ENCODE peak calls at places on chromosomes 13 and 19, in eight cellular contexts. P is AG09309; J is CD4-positive, CD25-positive, alpha-beta regulatory T cell; T is heart left ventricle; H is fibroblast of lung; Y is A549; D is tibial nerve; X is stomach. E is an unnamed sample.

GRCh38 chr13:95296326-95296939 is 4.8 kb downstream of the ABCC4 start:
- DNase-seq in P (no peak), J (no peak), T (peak), H (no peak), Y (peak), D (no peak), X (peak), E (no peak)

GRCh38 chr19:5964816-5965565 is 12.9 kb downstream of the RANBP3 start:
- DNase-seq in P (no peak), J (no peak), T (no peak), H (no peak), Y (no peak), D (no peak), X (no peak), E (no peak)

GRCh38 chr19:15371786-15372380 is 7.7 kb downstream of the AKAP8 start:
- DNase-seq in P (no peak), J (no peak), T (no peak), H (no peak), Y (no peak), D (no peak), X (no peak), E (no peak)

GRCh38 chr13:47837104-47837880 is 163.8 kb downstream of the SUCLA2 start:
- DNase-seq in P (no peak), J (no peak), T (no peak), H (no peak), Y (no peak), D (no peak), X (no peak), E (no peak)

GRCh38 chr13:92487238-92487637 is 739.4 kb upstream of the GPC6 start:
- DNase-seq in P (no peak), J (no peak), T (no peak), H (no peak), Y (no peak), D (no peak), X (no peak), E (no peak)

GRCh38 chr19:18155095-18156087 is 2.4 kb downstream of the PIK3R2 start:
- DNase-seq in P (no peak), J (no peak), T (no peak), H (no peak), Y (no peak), D (no peak), X (peak), E (no peak)

GRCh38 chr13:97967948-97968347 is 14.5 kb downstream of the IPO5 start:
- DNase-seq in P (no peak), J (no peak), T (peak), H (peak), Y (no peak), D (no peak), X (peak), E (no peak)

GRCh38 chr19:5011476-5012238 is 42.7 kb downstream of the KDM4B start:
- DNase-seq in P (no peak), J (no peak), T (no peak), H (no peak), Y (no peak), D (no peak), X (no peak), E (no peak)

GRCh38 chr13:29480893-29481525 is 114.5 kb downstream of the SLC7A1 start:
- DNase-seq in P (no peak), J (no peak), T (no peak), H (no peak), Y (no peak), D (no peak), X (no peak), E (no peak)

GRCh38 chr19:45492627-45493470 is 4.0 kb downstream of the RTN2 start:
- DNase-seq in P (no peak), J (no peak), T (peak), H (peak), Y (peak), D (no peak), X (no peak), E (no peak)

GRCh38 chr13:114096811-114097503 is 35.5 kb downstream of the RASA3 start:
- DNase-seq in P (no peak), J (no peak), T (no peak), H (no peak), Y (no peak), D (peak), X (no peak), E (no peak)

GRCh38 chr13:114148521-114148855 is 16.1 kb upstream of the RASA3 start:
- DNase-seq in P (no peak), J (peak), T (peak), H (no peak), Y (no peak), D (no peak), X (peak), E (no peak)

GRCh38 chr19:18514800-18515682 is 6.8 kb downstream of the ELL start:
- DNase-seq in P (no peak), J (no peak), T (peak), H (no peak), Y (peak), D (no peak), X (peak), E (no peak)

GRCh38 chr13:23718916-23719470 is 148.8 kb downstream of the TNFRSF19 start:
- DNase-seq in P (no peak), J (no peak), T (no peak), H (no peak), Y (no peak), D (no peak), X (no peak), E (no peak)

GRCh38 chr19:29630661-29631060 is 24.6 kb downstream of the POP4 start:
- DNase-seq in P (no peak), J (no peak), T (no peak), H (no peak), Y (no peak), D (no peak), X (no peak), E (no peak)

GRCh38 chr19:38852231-38853044 is 2.7 kb upstream of the HNRNPL start:
- DNase-seq in P (no peak), J (peak), T (peak), H (peak), Y (peak), D (peak), X (peak), E (no peak)

GRCh38 chr13:57843555-57843954 is 212.0 kb downstream of the PCDH17 start:
- DNase-seq in P (no peak), J (no peak), T (no peak), H (no peak), Y (no peak), D (no peak), X (no peak), E (no peak)

GRCh38 chr19:55563261-55563690 is 17.4 kb downstream of the ZNF579 start:
- DNase-seq in P (no peak), J (no peak), T (peak), H (peak), Y (no peak), D (no peak), X (peak), E (no peak)

GRCh38 chr19:13260883-13261653 is 110.9 kb downstream of the IER2 start:
- DNase-seq in P (peak), J (no peak), T (no peak), H (peak), Y (peak), D (no peak), X (peak), E (peak)

GRCh38 chr13:98869408-98870090 is 108.3 kb downstream of the DOCK9 start:
- DNase-seq in P (no peak), J (no peak), T (peak), H (no peak), Y (peak), D (no peak), X (peak), E (no peak)

GRCh38 chr19:16389848-16390247 is 65.2 kb downstream of the KLF2 start:
- DNase-seq in P (no peak), J (no peak), T (no peak), H (no peak), Y (no peak), D (no peak), X (no peak), E (no peak)

GRCh38 chr13:33676700-33677048 is 141.3 kb upstream of the RFC3 start:
- DNase-seq in P (peak), J (no peak), T (peak), H (peak), Y (peak), D (no peak), X (peak), E (no peak)

GRCh38 chr13:38223093-38223492 is 126.6 kb upstream of the UFM1 start:
- DNase-seq in P (peak), J (no peak), T (no peak), H (peak), Y (no peak), D (no peak), X (no peak), E (peak)

GRCh38 chr13:76222511-76222910 is 586.4 kb downstream of the LMO7 start:
- DNase-seq in P (no peak), J (no peak), T (no peak), H (peak), Y (no peak), D (no peak), X (no peak), E (no peak)

GRCh38 chr13:25276748-25277147 is 10.5 kb downstream of the MTMR6 start:
- DNase-seq in P (no peak), J (no peak), T (no peak), H (peak), Y (no peak), D (no peak), X (no peak), E (no peak)

DNA sequence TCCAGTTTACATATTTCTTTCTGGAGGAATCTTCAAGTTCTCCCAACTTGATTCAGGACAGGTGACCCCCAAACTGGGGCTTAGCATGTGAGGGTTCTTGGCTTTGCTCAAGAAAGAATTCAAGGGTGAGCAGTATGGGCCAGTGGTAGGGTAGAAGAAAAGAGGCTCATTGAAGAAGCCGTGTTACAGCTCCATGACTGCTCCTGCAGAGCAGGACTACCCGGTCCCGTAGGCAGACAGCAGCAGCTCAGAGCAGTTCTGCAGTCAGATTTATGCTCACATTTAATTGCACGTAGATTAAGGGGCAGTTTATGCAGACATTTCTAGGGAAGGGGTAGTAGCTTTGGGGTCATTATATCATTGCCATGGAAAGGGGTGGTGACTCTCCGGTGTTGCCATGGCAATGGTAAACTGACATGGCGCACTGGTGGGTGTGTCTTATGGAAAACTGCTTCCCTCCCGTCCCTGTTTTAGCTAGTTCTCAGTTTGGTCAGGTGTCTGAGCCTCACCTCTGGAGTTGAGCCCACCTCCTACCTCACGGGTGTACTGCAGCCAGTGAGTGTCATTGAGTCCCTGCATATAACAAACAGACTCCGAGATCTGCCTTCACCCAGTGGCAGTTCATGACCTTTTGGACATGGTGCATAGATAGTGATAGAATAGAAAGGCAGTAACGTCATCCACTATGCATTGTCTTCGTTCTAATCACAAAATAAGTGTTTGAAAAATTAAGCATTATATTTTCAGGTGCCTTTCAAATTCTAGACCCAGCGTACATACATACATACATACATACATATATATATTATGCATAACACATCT is 16.0 kb upstream of the ZNF792 start:
- DNase-seq in P (no peak), J (no peak), T (no peak), H (no peak), Y (no peak), D (no peak), X (no peak), E (no peak)
- H3K4me3 ChIP-seq in P (no peak), J (no peak), T (no peak), H (no peak), Y (no peak), D (no peak), X (no peak), E (no peak)

GRCh38 chr13:21033224-21033855 is 28.0 kb downstream of the LATS2 start:
- DNase-seq in P (no peak), J (no peak), T (peak), H (peak), Y (no peak), D (no peak), X (peak), E (no peak)
- H3K4me3 ChIP-seq in P (no peak), J (no peak), T (no peak), H (peak), Y (no peak), D (peak), X (no peak), E (no peak)

GRCh38 chr13:99959127-99959529 is 12.4 kb downstream of the ZIC5 start:
- DNase-seq in P (no peak), J (no peak), T (no peak), H (no peak), Y (no peak), D (no peak), X (peak), E (no peak)

GRCh38 chr13:99958402-99959126 is 13.0 kb downstream of the ZIC5 start:
- DNase-seq in P (no peak), J (no peak), T (no peak), H (no peak), Y (no peak), D (no peak), X (peak), E (no peak)

GRCh38 chr13:99960663-99961440 is 10.7 kb downstream of the ZIC5 start:
- DNase-seq in P (no peak), J (no peak), T (no peak), H (no peak), Y (no peak), D (no peak), X (peak), E (no peak)

GRCh38 chr13:99961634-99962033 is 9.9 kb downstream of the ZIC5 start:
- DNase-seq in P (no peak), J (no peak), T (no peak), H (no peak), Y (no peak), D (no peak), X (peak), E (peak)

DNA sequence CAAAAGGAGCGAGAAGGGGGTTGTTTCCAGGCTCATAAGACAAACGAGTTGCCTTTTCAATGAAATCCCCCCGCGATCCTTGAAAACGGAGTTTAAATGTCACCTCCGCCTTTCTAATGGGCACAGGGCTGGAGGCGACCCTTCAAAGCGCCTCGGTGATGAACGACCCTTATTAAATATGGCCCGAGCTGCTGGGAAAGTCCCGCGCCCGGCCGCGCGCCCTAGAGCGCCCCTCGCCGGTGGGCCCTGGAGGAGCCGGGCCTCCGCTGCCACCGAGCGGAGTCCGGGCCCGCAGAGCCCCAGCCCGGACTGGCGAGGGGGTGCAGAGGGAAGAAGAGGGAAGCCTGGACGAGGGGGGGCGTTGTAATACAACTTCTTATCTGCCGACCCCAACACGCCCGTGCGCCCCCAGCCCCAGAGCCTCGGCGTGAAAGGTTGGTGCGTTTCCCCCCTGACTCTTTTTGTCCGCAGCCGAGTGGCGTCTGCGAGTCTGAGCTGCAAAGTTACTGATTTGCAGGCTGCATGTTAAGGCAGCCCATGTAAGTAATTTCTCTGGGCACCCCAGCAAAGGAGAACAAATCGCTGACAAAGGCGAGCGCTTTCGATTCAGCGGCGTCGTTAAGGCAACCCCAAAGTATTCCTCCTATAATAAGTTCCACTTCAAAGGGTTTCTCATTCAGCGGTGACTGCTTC is 11.9 kb downstream of the ZIC5 start:
- DNase-seq in P (no peak), J (no peak), T (no peak), H (no peak), Y (no peak), D (no peak), X (peak), E (no peak)
- H3K4me3 ChIP-seq in P (peak), J (peak), T (peak), H (peak), Y (peak), D (no peak), X (peak), E (peak)

GRCh38 chr13:46180393-46180792 is 1.6 kb downstream of the LCP1 start:
- DNase-seq in P (no peak), J (no peak), T (no peak), H (no peak), Y (no peak), D (no peak), X (no peak), E (no peak)

GRCh38 chr13:46178821-46179220 is 3.2 kb downstream of the LCP1 start:
- DNase-seq in P (no peak), J (no peak), T (no peak), H (no peak), Y (no peak), D (no peak), X (no peak), E (no peak)

GRCh38 chr13:46178143-46178542 is 3.8 kb downstream of the LCP1 start:
- DNase-seq in P (no peak), J (no peak), T (no peak), H (no peak), Y (no peak), D (no peak), X (no peak), E (no peak)

GRCh38 chr13:46181799-46182490 is at the start of gene LCP1:
- DNase-seq in P (no peak), J (peak), T (no peak), H (no peak), Y (no peak), D (no peak), X (peak), E (no peak)

DNA sequence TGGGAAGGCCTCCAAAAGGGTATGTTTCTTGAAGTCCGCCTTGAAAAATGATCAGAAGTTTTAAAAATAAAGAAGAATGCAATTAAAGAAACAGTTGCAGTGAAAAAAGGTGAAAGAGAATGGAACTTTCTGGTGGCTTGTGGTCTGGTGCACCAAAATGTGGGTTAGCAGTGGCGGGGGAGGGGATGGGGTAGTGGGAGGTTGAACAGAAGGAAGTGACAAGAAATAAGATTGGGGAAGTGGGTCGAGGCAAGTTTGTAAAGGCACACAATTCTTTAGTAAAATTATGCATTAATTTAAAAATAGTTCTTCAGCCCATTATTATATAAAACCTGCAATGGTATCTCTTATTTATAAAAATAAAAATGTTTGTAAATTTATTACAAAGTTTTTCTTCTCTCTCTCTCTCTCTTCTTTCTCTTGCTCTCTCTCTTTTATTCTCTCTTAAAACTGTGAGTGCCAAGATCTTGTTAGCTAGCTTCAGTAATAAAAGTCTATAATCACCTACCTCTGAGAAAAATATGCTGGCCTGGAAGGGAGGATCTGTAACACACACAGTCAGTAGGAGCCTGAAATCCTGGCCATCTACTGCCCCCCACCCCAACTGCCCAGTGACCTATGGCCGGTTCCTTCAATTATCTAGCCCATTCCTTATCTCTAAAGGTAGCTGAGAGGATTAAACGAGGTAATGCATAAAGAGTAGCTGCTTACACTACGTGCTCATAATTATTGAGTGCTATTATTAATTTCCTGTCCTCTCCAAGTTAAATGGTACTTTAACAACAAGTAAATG is 2.2 kb downstream of the LCP1 start:
- DNase-seq in P (no peak), J (peak), T (peak), H (no peak), Y (no peak), D (no peak), X (peak), E (no peak)
- H3K4me3 ChIP-seq in P (no peak), J (peak), T (peak), H (no peak), Y (no peak), D (no peak), X (peak), E (no peak)

DNA sequence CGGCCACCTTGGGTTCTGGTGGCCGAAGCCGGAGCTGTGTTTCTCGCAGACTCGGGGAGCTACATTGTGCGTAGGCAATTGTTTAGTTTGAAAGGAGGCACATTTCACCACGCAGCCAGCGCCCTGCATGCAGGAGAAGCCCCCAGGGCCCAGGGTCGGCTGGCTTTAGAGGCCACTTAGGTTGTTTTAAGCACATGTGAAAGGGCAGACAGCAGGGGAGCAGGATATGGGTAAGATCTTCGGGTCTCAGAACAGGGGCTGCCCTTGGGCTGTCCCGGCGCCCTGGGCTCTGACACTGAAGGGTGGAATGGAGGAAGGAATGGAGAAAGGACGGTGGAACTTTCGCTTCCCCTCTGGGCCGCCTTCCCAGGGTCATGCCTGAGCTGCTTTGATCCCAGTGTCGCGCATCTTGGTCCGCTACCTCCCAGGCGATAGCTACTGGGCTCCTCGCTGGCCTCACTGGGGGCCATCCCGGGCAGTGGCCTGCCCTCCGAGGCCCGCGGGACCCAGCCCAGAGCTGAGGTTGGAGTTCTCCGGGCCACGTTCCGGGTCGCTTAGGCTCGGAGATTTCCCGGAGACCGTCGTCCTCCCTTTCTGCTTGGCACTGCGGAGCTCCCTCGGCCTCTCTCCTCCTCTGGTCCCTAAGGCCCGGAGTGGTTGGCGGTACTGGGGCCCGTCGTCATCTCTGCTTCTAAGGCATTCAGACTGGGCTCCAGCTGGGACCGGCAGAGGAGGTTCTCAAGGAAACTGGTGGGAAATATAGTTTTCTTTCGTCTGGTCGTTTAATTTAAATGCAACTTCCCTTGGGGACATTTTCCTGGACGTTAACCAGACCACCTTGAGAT is 4.3 kb upstream of the POU4F1 start:
- DNase-seq in P (no peak), J (no peak), T (no peak), H (no peak), Y (no peak), D (no peak), X (no peak), E (no peak)
- H3K4me3 ChIP-seq in P (no peak), J (peak), T (no peak), H (no peak), Y (no peak), D (no peak), X (peak), E (no peak)

E was measured in astrocyte of the cerebellum.